ENCODE peak calls at places on chromosome 1, in nine cellular contexts. One of them, this sample, is unnamed.
A peak's percentile ranks its signal among the peaks of the same experiment; 100 is the strongest.

GRCh38 chr1:165284471-165284870 is 72.0 kb downstream of the LMX1A start:
- DNase-seq in IMR-90: no peak
- DNase-seq in GM12878: no peak
- DNase-seq in uterus: no peak
- DNase-seq in tibial nerve: no peak
- DNase-seq in Peyer's patch: no peak
- DNase-seq in cardiac muscle cell: no peak
- DNase-seq in spleen: no peak
- DNase-seq in colonic mucosa: peak; percentile 45
- DNase-seq in this sample: no peak

GRCh38 chr1:163315773-163316374 is 5.9 kb upstream of the NUF2 start:
- DNase-seq in IMR-90: peak; percentile 68
- DNase-seq in GM12878: no peak
- DNase-seq in uterus: peak; percentile 24
- DNase-seq in tibial nerve: no peak
- DNase-seq in Peyer's patch: no peak
- DNase-seq in cardiac muscle cell: peak; percentile 62
- DNase-seq in spleen: no peak
- DNase-seq in colonic mucosa: peak; percentile 24
- DNase-seq in this sample: peak; percentile 27

GRCh38 chr1:158999301-159000069 is 10.2 kb upstream of the IFI16 start:
- DNase-seq in IMR-90: peak; percentile 88
- DNase-seq in GM12878: no peak
- DNase-seq in uterus: peak; percentile 96
- DNase-seq in tibial nerve: peak; percentile 87
- DNase-seq in Peyer's patch: peak; percentile 48
- DNase-seq in cardiac muscle cell: peak; percentile 89
- DNase-seq in spleen: no peak
- DNase-seq in colonic mucosa: peak; percentile 67
- DNase-seq in this sample: no peak

GRCh38 chr1:246035060-246035531 is 472.0 kb downstream of the SMYD3 start:
- DNase-seq in IMR-90: peak; percentile 23
- DNase-seq in GM12878: no peak
- DNase-seq in uterus: no peak
- DNase-seq in tibial nerve: no peak
- DNase-seq in Peyer's patch: no peak
- DNase-seq in cardiac muscle cell: no peak
- DNase-seq in spleen: no peak
- DNase-seq in colonic mucosa: no peak
- DNase-seq in this sample: no peak

GRCh38 chr1:205526431-205526830 is 22.0 kb downstream of the CDK18 start:
- DNase-seq in IMR-90: no peak
- DNase-seq in GM12878: no peak
- DNase-seq in uterus: no peak
- DNase-seq in tibial nerve: no peak
- DNase-seq in Peyer's patch: peak; percentile 42
- DNase-seq in cardiac muscle cell: no peak
- DNase-seq in spleen: no peak
- DNase-seq in colonic mucosa: no peak
- DNase-seq in this sample: no peak

GRCh38 chr1:15808955-15809354 is 1.5 kb upstream of the UQCRHL start:
- DNase-seq in IMR-90: no peak
- DNase-seq in GM12878: no peak
- DNase-seq in uterus: no peak
- DNase-seq in tibial nerve: no peak
- DNase-seq in Peyer's patch: no peak
- DNase-seq in cardiac muscle cell: no peak
- DNase-seq in spleen: no peak
- DNase-seq in colonic mucosa: no peak
- DNase-seq in this sample: no peak

GRCh38 chr1:25103180-25103790 is 129.0 kb downstream of the SYF2 start:
- DNase-seq in IMR-90: no peak
- DNase-seq in GM12878: no peak
- DNase-seq in uterus: no peak
- DNase-seq in tibial nerve: no peak
- DNase-seq in Peyer's patch: no peak
- DNase-seq in cardiac muscle cell: no peak
- DNase-seq in spleen: no peak
- DNase-seq in colonic mucosa: no peak
- DNase-seq in this sample: no peak

GRCh38 chr1:160064164-160064563 is 5.8 kb downstream of the KCNJ10 start:
- DNase-seq in IMR-90: no peak
- DNase-seq in GM12878: no peak
- DNase-seq in uterus: no peak
- DNase-seq in tibial nerve: no peak
- DNase-seq in Peyer's patch: no peak
- DNase-seq in cardiac muscle cell: no peak
- DNase-seq in spleen: no peak
- DNase-seq in colonic mucosa: no peak
- DNase-seq in this sample: no peak

GRCh38 chr1:12402844-12403243 is 173.0 kb downstream of the VPS13D start:
- DNase-seq in IMR-90: no peak
- DNase-seq in GM12878: no peak
- DNase-seq in uterus: no peak
- DNase-seq in tibial nerve: no peak
- DNase-seq in Peyer's patch: no peak
- DNase-seq in cardiac muscle cell: no peak
- DNase-seq in spleen: no peak
- DNase-seq in colonic mucosa: no peak
- DNase-seq in this sample: no peak

GRCh38 chr1:59900640-59901039 is 25.9 kb downstream of the CYP2J2 start:
- DNase-seq in IMR-90: no peak
- DNase-seq in GM12878: no peak
- DNase-seq in uterus: no peak
- DNase-seq in tibial nerve: no peak
- DNase-seq in Peyer's patch: no peak
- DNase-seq in cardiac muscle cell: no peak
- DNase-seq in spleen: no peak
- DNase-seq in colonic mucosa: no peak
- DNase-seq in this sample: no peak

GRCh38 chr1:47257224-47257623 is 25.2 kb upstream of the TAL1 start:
- DNase-seq in IMR-90: no peak
- DNase-seq in GM12878: no peak
- DNase-seq in uterus: no peak
- DNase-seq in tibial nerve: no peak
- DNase-seq in Peyer's patch: no peak
- DNase-seq in cardiac muscle cell: no peak
- DNase-seq in spleen: no peak
- DNase-seq in colonic mucosa: no peak
- DNase-seq in this sample: no peak

GRCh38 chr1:11072216-11072917 is 12.5 kb upstream of the SRM start:
- DNase-seq in IMR-90: no peak
- DNase-seq in GM12878: no peak
- DNase-seq in uterus: no peak
- DNase-seq in tibial nerve: no peak
- DNase-seq in Peyer's patch: peak; percentile 10
- DNase-seq in cardiac muscle cell: no peak
- DNase-seq in spleen: peak; percentile 59
- DNase-seq in colonic mucosa: no peak
- DNase-seq in this sample: no peak
- TF ChIP-seq CTCF in IMR-90: no peak
- TF ChIP-seq CTCF in GM12878: peak; percentile 53
- TF ChIP-seq CTCF in uterus: no peak
- TF ChIP-seq CTCF in tibial nerve: no peak
- TF ChIP-seq CTCF in Peyer's patch: no peak
- TF ChIP-seq CTCF in cardiac muscle cell: no peak
- TF ChIP-seq CTCF in spleen: no peak
- TF ChIP-seq CTCF in colonic mucosa: no peak
- TF ChIP-seq CTCF in this sample: no peak

GRCh38 chr1:26349886-26350244 is 4.1 kb downstream of the CRYBG2 start:
- DNase-seq in IMR-90: no peak
- DNase-seq in GM12878: no peak
- DNase-seq in uterus: no peak
- DNase-seq in tibial nerve: no peak
- DNase-seq in Peyer's patch: no peak
- DNase-seq in cardiac muscle cell: no peak
- DNase-seq in spleen: no peak
- DNase-seq in colonic mucosa: no peak
- DNase-seq in this sample: no peak
- H3K4me1 ChIP-seq in IMR-90: peaks cover 9% of the 10 kb centered on the region
- H3K4me1 ChIP-seq in GM12878: no peaks in the 10 kb centered on the region
- H3K4me1 ChIP-seq in uterus: no peaks in the 10 kb centered on the region
- H3K4me1 ChIP-seq in tibial nerve: no peaks in the 10 kb centered on the region
- H3K4me1 ChIP-seq in Peyer's patch: no peaks in the 10 kb centered on the region
- H3K4me1 ChIP-seq in cardiac muscle cell: peaks cover 10% of the 10 kb centered on the region
- H3K4me1 ChIP-seq in spleen: no peaks in the 10 kb centered on the region
- H3K4me1 ChIP-seq in colonic mucosa: peaks cover 10% of the 10 kb centered on the region
- H3K4me1 ChIP-seq in this sample: no peaks in the 10 kb centered on the region

DNA sequence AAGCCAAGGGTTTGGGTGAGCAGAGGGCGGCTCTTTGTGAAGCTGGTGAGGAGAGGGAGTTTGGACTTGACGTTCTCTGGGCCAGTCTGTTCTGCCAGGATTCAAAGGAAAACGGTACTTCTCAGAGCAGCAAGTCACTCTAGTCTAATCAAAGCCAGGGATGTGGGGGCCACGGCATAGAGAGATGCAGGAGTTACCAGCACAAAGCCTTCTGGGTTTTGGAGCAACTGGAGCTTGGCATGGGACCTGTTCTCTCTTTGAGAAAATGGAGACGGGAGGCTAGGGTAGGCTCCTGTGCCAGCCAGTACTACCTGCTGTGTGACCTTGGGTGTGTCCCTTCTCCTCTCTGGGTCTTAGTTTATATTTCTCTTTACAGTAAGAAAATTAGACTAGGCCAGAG is 2.1 kb downstream of the TXLNA start:
- DNase-seq in IMR-90: no peak
- DNase-seq in GM12878: no peak
- DNase-seq in uterus: no peak
- DNase-seq in tibial nerve: no peak
- DNase-seq in Peyer's patch: no peak
- DNase-seq in cardiac muscle cell: no peak
- DNase-seq in spleen: no peak
- DNase-seq in colonic mucosa: no peak
- DNase-seq in this sample: no peak
- H3K4me3 ChIP-seq in IMR-90: peak overlapping the region; percentile 49
- H3K4me3 ChIP-seq in GM12878: peak overlapping the region; percentile 89
- H3K4me3 ChIP-seq in uterus: no peak overlapping the region
- H3K4me3 ChIP-seq in tibial nerve: no peak overlapping the region
- H3K4me3 ChIP-seq in Peyer's patch: no peak overlapping the region
- H3K4me3 ChIP-seq in cardiac muscle cell: no peak overlapping the region
- H3K4me3 ChIP-seq in spleen: no peak overlapping the region
- H3K4me3 ChIP-seq in colonic mucosa: no peak overlapping the region
- H3K4me3 ChIP-seq in this sample: peak overlapping the region; percentile 65

GRCh38 chr1:91791691-91792392 is 94.1 kb downstream of the TGFBR3 start:
- DNase-seq in IMR-90: no peak
- DNase-seq in GM12878: no peak
- DNase-seq in uterus: peak; percentile 73
- DNase-seq in tibial nerve: no peak
- DNase-seq in Peyer's patch: no peak
- DNase-seq in cardiac muscle cell: no peak
- DNase-seq in spleen: no peak
- DNase-seq in colonic mucosa: no peak
- DNase-seq in this sample: no peak

GRCh38 chr1:91793877-91794276 is 92.1 kb downstream of the TGFBR3 start:
- DNase-seq in IMR-90: no peak
- DNase-seq in GM12878: no peak
- DNase-seq in uterus: no peak
- DNase-seq in tibial nerve: no peak
- DNase-seq in Peyer's patch: no peak
- DNase-seq in cardiac muscle cell: no peak
- DNase-seq in spleen: no peak
- DNase-seq in colonic mucosa: no peak
- DNase-seq in this sample: no peak

GRCh38 chr1:91793189-91793588 is 92.8 kb downstream of the TGFBR3 start:
- DNase-seq in IMR-90: no peak
- DNase-seq in GM12878: no peak
- DNase-seq in uterus: no peak
- DNase-seq in tibial nerve: no peak
- DNase-seq in Peyer's patch: no peak
- DNase-seq in cardiac muscle cell: no peak
- DNase-seq in spleen: no peak
- DNase-seq in colonic mucosa: no peak
- DNase-seq in this sample: no peak

GRCh38 chr1:91791103-91791502 is 94.8 kb downstream of the TGFBR3 start:
- DNase-seq in IMR-90: no peak
- DNase-seq in GM12878: no peak
- DNase-seq in uterus: no peak
- DNase-seq in tibial nerve: no peak
- DNase-seq in Peyer's patch: no peak
- DNase-seq in cardiac muscle cell: no peak
- DNase-seq in spleen: no peak
- DNase-seq in colonic mucosa: no peak
- DNase-seq in this sample: no peak

DNA sequence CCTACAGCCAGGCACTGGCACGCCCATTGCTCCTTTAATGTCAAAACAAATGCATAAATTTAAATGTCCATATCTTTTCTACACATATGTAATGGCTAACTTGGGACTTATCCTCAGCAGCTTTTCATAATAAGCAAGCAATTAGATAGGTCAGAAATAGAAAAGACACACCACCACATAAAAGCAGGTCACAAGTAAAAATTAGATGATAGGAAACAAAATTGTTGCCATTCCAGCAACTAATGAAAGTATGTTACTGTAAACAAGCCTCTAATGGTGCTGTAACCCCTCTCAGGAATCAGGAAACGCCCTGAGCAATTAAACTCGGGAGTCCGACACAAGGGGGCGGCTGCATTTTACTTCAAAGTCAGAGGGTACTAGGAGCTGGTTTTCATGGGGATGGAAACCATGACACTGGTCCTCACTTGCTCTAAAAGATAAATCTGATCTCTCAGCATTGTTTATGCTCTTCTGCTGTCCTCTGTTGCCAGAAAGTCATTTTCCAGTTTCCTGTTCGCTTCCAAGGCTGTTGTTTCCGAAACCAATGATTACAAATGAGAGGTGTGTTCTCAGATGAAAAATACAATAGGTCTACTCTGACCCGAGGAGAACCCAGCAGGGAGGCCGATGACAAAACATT is 93.4 kb downstream of the TGFBR3 start:
- DNase-seq in IMR-90: no peak
- DNase-seq in GM12878: no peak
- DNase-seq in uterus: no peak
- DNase-seq in tibial nerve: no peak
- DNase-seq in Peyer's patch: no peak
- DNase-seq in cardiac muscle cell: no peak
- DNase-seq in spleen: no peak
- DNase-seq in colonic mucosa: no peak
- DNase-seq in this sample: no peak
- TF ChIP-seq CTCF in IMR-90: no peak
- TF ChIP-seq CTCF in GM12878: no peak
- TF ChIP-seq CTCF in uterus: peak; percentile 17
- TF ChIP-seq CTCF in tibial nerve: no peak
- TF ChIP-seq CTCF in Peyer's patch: no peak
- TF ChIP-seq CTCF in cardiac muscle cell: no peak
- TF ChIP-seq CTCF in spleen: no peak
- TF ChIP-seq CTCF in colonic mucosa: no peak
- TF ChIP-seq CTCF in this sample: no peak

DNA sequence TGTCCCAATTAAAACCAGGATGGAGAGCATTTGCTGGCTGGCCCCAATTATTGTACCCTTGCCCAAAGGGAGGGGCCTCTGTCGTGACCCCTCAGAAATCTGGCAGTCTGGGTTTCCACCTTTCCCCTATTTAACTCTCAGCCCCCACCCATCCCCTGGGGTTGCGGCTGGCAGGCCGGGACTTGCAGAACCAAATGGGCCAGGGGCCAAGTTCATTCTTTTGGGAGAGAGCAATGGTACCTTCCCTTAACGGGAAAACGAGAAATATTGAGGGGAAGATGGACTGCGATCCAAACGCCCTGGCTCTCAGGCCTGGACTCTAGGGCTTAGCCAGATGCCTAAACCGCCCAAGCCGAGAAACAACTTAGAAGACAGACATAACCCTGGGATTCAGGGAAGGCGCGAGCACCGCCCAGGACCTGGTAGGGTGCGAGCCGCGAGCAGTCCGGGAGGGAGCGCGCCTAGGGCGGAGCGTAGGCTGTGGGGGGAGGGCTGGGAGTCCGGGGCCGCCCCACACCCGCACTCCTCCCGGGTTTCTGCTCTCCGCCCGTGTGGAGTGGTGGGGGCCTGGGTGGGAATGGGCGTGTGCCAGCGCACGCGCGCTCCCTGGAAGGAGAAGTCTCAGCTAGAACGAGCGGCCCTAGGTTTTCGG is at the start of gene SLC27A3:
- DNase-seq in IMR-90: no peak
- DNase-seq in GM12878: no peak
- DNase-seq in uterus: peak; percentile 79
- DNase-seq in tibial nerve: peak; percentile 69
- DNase-seq in Peyer's patch: peak; percentile 82
- DNase-seq in cardiac muscle cell: peak; percentile 54
- DNase-seq in spleen: peak; percentile 74
- DNase-seq in colonic mucosa: peak; percentile 87
- DNase-seq in this sample: peak; percentile 73
- H3K4me1 ChIP-seq in IMR-90: peaks cover 4% of the 10 kb centered on the region
- H3K4me1 ChIP-seq in GM12878: peaks cover 3% of the 10 kb centered on the region
- H3K4me1 ChIP-seq in uterus: peaks cover 8% of the 10 kb centered on the region
- H3K4me1 ChIP-seq in tibial nerve: peaks cover 32% of the 10 kb centered on the region
- H3K4me1 ChIP-seq in Peyer's patch: peaks cover 13% of the 10 kb centered on the region
- H3K4me1 ChIP-seq in cardiac muscle cell: peaks cover 3% of the 10 kb centered on the region
- H3K4me1 ChIP-seq in spleen: peaks cover 24% of the 10 kb centered on the region
- H3K4me1 ChIP-seq in colonic mucosa: no peaks in the 10 kb centered on the region
- H3K4me1 ChIP-seq in this sample: peaks cover 83% of the 10 kb centered on the region